ENCODE peak calls at places on chromosomes 4 and X, in ten cellular contexts. I is endodermal cell, N is Karpas-422, F is ovary, R is heart left ventricle, T is Panc1, W is MM.1S, U is RWPE2, D is mesenchymal stem cell, P is AG04450. J is an unnamed sample. For H3K27me3, the result is how much of the 10 kb centered on the place peaks cover.

GRCh38 chr4:120922390-120923200 is at the start of gene PRDM5:
- DNase-seq in P (no peak), N (no peak), W (peak), U (no peak), D (peak), R (peak), F (peak), T (no peak), I (peak), J (peak)

GRCh38 chrX:110600745-110601310 is 194.8 kb downstream of the CHRDL1 start:
- DNase-seq in W (no peak), D (no peak), R (no peak), I (no peak), P (no peak), T (no peak), N (no peak), F (no peak), U (no peak), J (no peak)

GRCh38 chr4:6575503-6576240 is 683 bp downstream of the MAN2B2 start:
- DNase-seq in U (no peak), W (no peak), F (no peak), T (no peak), I (no peak), P (no peak), N (no peak), R (no peak), D (no peak), J (no peak)

GRCh38 chr4:155818639-155819038 is 47.4 kb downstream of the ASIC5 start:
- DNase-seq in I (no peak), U (no peak), D (no peak), T (no peak), R (no peak), N (no peak), W (no peak), P (no peak), F (no peak), J (no peak)

GRCh38 chr4:140756292-140757219 is at the start of gene TBC1D9:
- DNase-seq in W (peak), F (peak), D (peak), I (peak), U (peak), N (no peak), P (no peak), R (peak), T (peak), J (peak)

GRCh38 chrX:15202458-15203177 is 67.3 kb downstream of the ASB9 start:
- DNase-seq in T (no peak), U (no peak), W (no peak), D (peak), I (no peak), P (no peak), R (no peak), F (no peak), N (no peak), J (no peak)

GRCh38 chrX:29662101-29662500 is 553.3 kb upstream of the MAGEB2 start:
- DNase-seq in T (peak), D (peak), I (no peak), W (no peak), F (no peak), N (no peak), P (no peak), U (no peak), R (no peak), J (no peak)

GRCh38 chr4:150308824-150309472 is 230.7 kb downstream of the DCLK2 start:
- DNase-seq in R (no peak), W (no peak), D (peak), T (no peak), F (no peak), U (peak), N (no peak), P (no peak), I (no peak), J (no peak)

GRCh38 chr4:165714650-165715049 is 158.4 kb upstream of the TLL1 start:
- DNase-seq in R (no peak), W (no peak), P (no peak), U (no peak), T (no peak), I (no peak), F (no peak), N (no peak), D (no peak), J (no peak)

GRCh38 chrX:81316163-81316562 is 114.3 kb downstream of the SH3BGRL start:
- DNase-seq in T (no peak), U (no peak), I (no peak), D (no peak), P (no peak), W (no peak), F (no peak), R (no peak), N (no peak), J (no peak)

GRCh38 chr4:57103051-57103450 is 7.1 kb downstream of the IGFBP7 start:
- DNase-seq in I (no peak), D (peak), T (no peak), W (no peak), P (no peak), R (peak), U (no peak), N (no peak), F (no peak), J (no peak)

GRCh38 chr4:122576261-122577188 is 44.3 kb downstream of the IL21 start:
- DNase-seq in N (peak), T (no peak), P (no peak), D (peak), R (no peak), I (no peak), U (no peak), F (no peak), W (peak), J (peak)

GRCh38 chr4:99395595-99396364 is 39.4 kb downstream of the ADH7 start:
- DNase-seq in D (peak), R (no peak), N (no peak), F (no peak), T (no peak), U (no peak), W (no peak), I (no peak), P (no peak), J (no peak)

GRCh38 chrX:100975212-100975611 is 5.7 kb downstream of the ARL13A start:
- DNase-seq in U (no peak), N (no peak), T (no peak), I (no peak), P (no peak), F (no peak), R (no peak), D (no peak), W (no peak), J (no peak)

DNA sequence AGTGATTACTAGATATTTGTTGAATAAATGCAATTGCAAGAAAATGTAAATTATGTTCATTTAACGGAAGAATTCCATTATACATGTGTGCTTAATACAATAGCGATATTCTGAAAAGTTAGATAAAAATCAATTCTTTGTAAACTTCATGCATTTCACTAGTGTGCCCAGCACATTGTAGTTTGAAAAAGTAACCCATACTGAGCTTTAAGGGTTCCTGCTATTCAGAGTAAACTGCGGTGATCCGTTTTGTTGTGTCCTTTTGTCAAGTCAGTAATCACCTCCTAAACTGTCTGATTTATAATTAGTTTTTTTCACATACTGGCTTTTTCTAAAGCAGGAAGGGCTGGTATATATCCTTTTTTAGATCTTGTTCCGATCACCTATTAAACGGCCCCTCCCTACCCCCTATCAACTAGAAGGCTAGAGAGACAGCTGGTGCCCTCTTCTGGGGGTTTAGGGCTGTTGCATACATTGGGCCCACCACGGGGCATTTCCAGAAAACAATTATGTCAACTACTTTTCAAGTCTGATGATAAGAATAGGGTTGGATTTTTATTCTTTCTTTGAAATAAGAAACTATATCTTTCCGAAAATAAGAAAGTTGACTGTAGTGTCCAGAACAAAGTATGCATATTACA is 7.0 kb upstream of the BMP15 start:
- DNase-seq in P (no peak), R (no peak), T (no peak), I (peak), F (no peak), U (no peak), W (peak), D (peak), N (peak), J (peak)
- H3K4me3 ChIP-seq in P (no peak), R (no peak), T (no peak), I (no peak), F (no peak), U (no peak), W (no peak), D (no peak), N (no peak), J (no peak)

GRCh38 chr4:118994030-118994429 is 105.4 kb downstream of the SYNPO2 start:
- DNase-seq in W (no peak), D (peak), U (no peak), P (peak), F (peak), N (no peak), T (no peak), I (no peak), R (no peak), J (peak)

GRCh38 chr4:118992149-118992548 is 103.5 kb downstream of the SYNPO2 start:
- DNase-seq in U (no peak), T (no peak), R (no peak), W (no peak), I (no peak), N (no peak), P (no peak), D (no peak), F (no peak), J (no peak)

GRCh38 chr4:118997601-118998000 is 108.9 kb downstream of the SYNPO2 start:
- DNase-seq in N (no peak), I (no peak), U (no peak), T (no peak), D (peak), P (no peak), R (no peak), W (no peak), F (no peak), J (no peak)

GRCh38 chr4:118993329-118993728 is 104.7 kb downstream of the SYNPO2 start:
- DNase-seq in U (no peak), P (no peak), I (no peak), R (no peak), W (no peak), N (no peak), T (no peak), D (no peak), F (no peak), J (no peak)

DNA sequence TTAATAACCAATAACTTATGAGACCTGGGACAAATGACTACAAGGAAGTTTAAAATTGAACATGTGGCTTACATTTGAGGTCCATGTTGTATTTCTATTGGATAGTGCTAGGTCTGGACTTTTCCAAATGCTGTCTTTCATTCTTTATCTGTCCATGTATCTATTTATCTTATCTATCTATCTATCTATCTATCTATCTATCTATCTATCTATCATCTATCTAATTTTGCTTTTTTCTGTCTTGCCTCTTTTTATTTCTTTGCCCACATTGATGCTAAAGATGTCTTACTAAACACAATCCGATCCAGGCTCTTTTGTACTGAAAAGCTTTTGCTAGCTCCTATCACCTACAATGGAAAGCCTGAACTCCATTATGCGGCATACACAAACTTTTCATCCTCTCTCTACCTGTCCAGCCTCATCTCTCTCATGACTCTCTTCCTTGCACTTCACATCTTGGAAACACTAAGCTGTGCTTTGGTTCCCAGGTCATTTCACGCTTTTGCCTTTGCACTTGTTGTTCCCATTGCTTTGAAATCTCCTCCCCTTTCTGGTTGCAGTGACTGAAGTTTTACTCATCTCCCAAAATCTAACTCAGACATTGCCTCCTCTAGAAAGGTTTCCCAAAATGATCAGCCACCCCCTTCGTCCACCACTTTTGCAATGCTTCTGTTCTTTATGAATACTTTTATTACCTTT is 107.2 kb downstream of the SYNPO2 start:
- DNase-seq in N (no peak), P (no peak), I (no peak), D (no peak), F (no peak), R (no peak), U (no peak), W (no peak), T (no peak), J (no peak)
- H3K27ac ChIP-seq in N (no peak), P (no peak), I (no peak), D (no peak), F (no peak), R (no peak), U (no peak), W (no peak), T (no peak), J (no peak)

GRCh38 chr4:8664031-8664805 is 71.7 kb downstream of the CPZ start:
- DNase-seq in U (peak), N (no peak), D (no peak), R (peak), T (no peak), I (peak), F (no peak), P (no peak), W (no peak), J (no peak)
- H3K27me3 ChIP-seq in U (under half), N (under half), D (under half), R (under half), T (under half), I (under half), F (under half), P (under half), W (half or more), J (under half)

DNA sequence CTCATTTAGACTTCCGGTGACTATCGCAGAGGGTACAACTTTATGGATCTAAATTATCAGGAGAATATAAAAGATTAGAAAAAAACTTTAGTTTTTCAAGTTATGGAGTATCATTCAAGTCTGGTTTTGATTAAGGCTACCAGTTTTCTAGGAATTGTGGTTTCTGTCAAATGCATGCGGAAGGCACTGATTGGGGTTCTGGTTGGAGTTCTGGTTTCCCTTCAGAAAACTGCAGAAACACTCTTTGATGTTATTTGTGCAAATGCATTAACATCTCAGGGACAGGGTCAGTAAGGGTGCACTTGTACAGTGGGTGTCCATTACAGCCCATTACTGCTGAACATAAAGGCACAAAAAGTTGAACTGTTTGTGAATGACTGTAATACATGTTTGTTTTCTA is 100.2 kb downstream of the LIMCH1 start:
- DNase-seq in D (no peak), T (no peak), I (no peak), F (no peak), U (no peak), R (no peak), P (no peak), N (no peak), W (no peak), J (no peak)
- H3K4me3 ChIP-seq in D (no peak), T (no peak), I (no peak), F (no peak), U (no peak), R (no peak), P (no peak), N (no peak), W (no peak), J (no peak)

GRCh38 chr4:39036172-39036571 is 4.0 kb upstream of the TMEM156 start:
- DNase-seq in I (no peak), U (peak), W (no peak), R (no peak), P (no peak), D (peak), F (no peak), T (no peak), N (no peak), J (no peak)
- H3K27ac ChIP-seq in I (no peak), U (peak), W (no peak), R (no peak), P (no peak), D (peak), F (no peak), T (peak), N (peak), J (no peak)

DNA sequence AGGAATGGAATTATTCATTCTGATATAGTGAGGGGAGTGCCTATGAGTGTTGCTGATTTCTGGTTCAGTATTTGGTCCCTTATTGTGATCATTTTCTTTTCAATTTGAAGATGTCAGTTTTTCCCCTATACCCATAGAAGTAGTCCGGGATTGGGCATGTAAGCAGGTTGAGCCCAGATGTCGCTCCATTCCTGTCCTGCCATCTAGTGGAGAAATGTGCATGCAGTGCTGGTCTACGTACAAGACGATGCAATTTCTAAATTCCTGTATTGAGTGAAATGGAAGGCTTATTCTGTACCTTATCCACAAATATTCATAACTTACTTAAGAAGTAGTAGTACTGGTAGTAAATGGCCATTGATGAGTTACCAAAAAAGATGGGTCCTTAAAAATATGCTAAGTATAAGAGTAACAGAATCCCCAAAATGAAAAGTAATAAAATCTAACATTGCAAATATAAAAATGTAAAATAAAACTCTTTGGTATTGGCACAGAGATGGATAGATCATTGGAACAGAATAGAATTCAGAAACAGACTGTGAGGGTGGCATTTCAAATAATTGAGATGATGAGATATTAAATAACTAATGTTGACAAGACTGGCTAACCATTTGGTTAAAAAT is 60.9 kb downstream of the UGT8 start:
- DNase-seq in D (peak), N (peak), U (no peak), I (peak), W (peak), R (no peak), P (peak), T (peak), F (no peak), J (peak)
- H3K27me3 ChIP-seq in D (under half), N (under half), U (under half), I (under half), W (under half), R (under half), P (under half), T (under half), F (under half), J (under half)

J was measured in small intestine.